ENCODE peak calls at places on chromosomes 2 and 18, in ten cellular contexts. One of them, this sample, is unnamed. For H3K36me3, the result is how much of the 10 kb centered on the place peaks cover.

GRCh38 chr2:86223682-86224560 is 24.7 kb downstream of the MRPL35 start:
- DNase-seq in fibroblast of lung: peak
- DNase-seq in heart right ventricle: no peak
- DNase-seq in naive thymus-derived CD4-positive, alpha-beta T cell: no peak
- DNase-seq in K562: no peak
- DNase-seq in sigmoid colon: peak
- DNase-seq in CD8-positive, alpha-beta T cell: no peak
- DNase-seq in small intestine: no peak
- DNase-seq in CD4-positive, alpha-beta memory T cell: no peak
- DNase-seq in stomach: no peak
- DNase-seq in this sample: no peak

GRCh38 chr2:64350996-64351395 is 103.0 kb upstream of the LGALSL start:
- DNase-seq in fibroblast of lung: no peak
- DNase-seq in heart right ventricle: no peak
- DNase-seq in naive thymus-derived CD4-positive, alpha-beta T cell: no peak
- DNase-seq in K562: no peak
- DNase-seq in sigmoid colon: no peak
- DNase-seq in CD8-positive, alpha-beta T cell: no peak
- DNase-seq in small intestine: no peak
- DNase-seq in CD4-positive, alpha-beta memory T cell: no peak
- DNase-seq in stomach: no peak
- DNase-seq in this sample: no peak

GRCh38 chr2:227033471-227034148 is 130.4 kb downstream of the COL4A4 start:
- DNase-seq in fibroblast of lung: peak
- DNase-seq in heart right ventricle: peak
- DNase-seq in naive thymus-derived CD4-positive, alpha-beta T cell: no peak
- DNase-seq in K562: peak
- DNase-seq in sigmoid colon: peak
- DNase-seq in CD8-positive, alpha-beta T cell: no peak
- DNase-seq in small intestine: peak
- DNase-seq in CD4-positive, alpha-beta memory T cell: no peak
- DNase-seq in stomach: peak
- DNase-seq in this sample: peak

GRCh38 chr2:134668821-134669220 is 50.0 kb downstream of the TMEM163 start:
- DNase-seq in fibroblast of lung: no peak
- DNase-seq in heart right ventricle: no peak
- DNase-seq in naive thymus-derived CD4-positive, alpha-beta T cell: peak
- DNase-seq in K562: no peak
- DNase-seq in sigmoid colon: no peak
- DNase-seq in CD8-positive, alpha-beta T cell: peak
- DNase-seq in small intestine: peak
- DNase-seq in CD4-positive, alpha-beta memory T cell: peak
- DNase-seq in stomach: peak
- DNase-seq in this sample: no peak

GRCh38 chr2:99395589-99396130 is 58.5 kb downstream of the EIF5B start:
- DNase-seq in fibroblast of lung: no peak
- DNase-seq in heart right ventricle: no peak
- DNase-seq in naive thymus-derived CD4-positive, alpha-beta T cell: no peak
- DNase-seq in K562: no peak
- DNase-seq in sigmoid colon: no peak
- DNase-seq in CD8-positive, alpha-beta T cell: no peak
- DNase-seq in small intestine: no peak
- DNase-seq in CD4-positive, alpha-beta memory T cell: no peak
- DNase-seq in stomach: no peak
- DNase-seq in this sample: no peak

GRCh38 chr2:162732946-162733698 is 105.4 kb downstream of the KCNH7 start:
- DNase-seq in fibroblast of lung: no peak
- DNase-seq in heart right ventricle: no peak
- DNase-seq in naive thymus-derived CD4-positive, alpha-beta T cell: no peak
- DNase-seq in K562: no peak
- DNase-seq in sigmoid colon: no peak
- DNase-seq in CD8-positive, alpha-beta T cell: no peak
- DNase-seq in small intestine: peak
- DNase-seq in CD4-positive, alpha-beta memory T cell: no peak
- DNase-seq in stomach: peak
- DNase-seq in this sample: peak

GRCh38 chr2:121297217-121297830 is 12.3 kb upstream of the TFCP2L1 start:
- DNase-seq in fibroblast of lung: peak
- DNase-seq in heart right ventricle: no peak
- DNase-seq in naive thymus-derived CD4-positive, alpha-beta T cell: no peak
- DNase-seq in K562: peak
- DNase-seq in sigmoid colon: no peak
- DNase-seq in CD8-positive, alpha-beta T cell: no peak
- DNase-seq in small intestine: peak
- DNase-seq in CD4-positive, alpha-beta memory T cell: no peak
- DNase-seq in stomach: peak
- DNase-seq in this sample: no peak

GRCh38 chr2:111708478-111708877 is 175.5 kb downstream of the ANAPC1 start:
- DNase-seq in fibroblast of lung: no peak
- DNase-seq in heart right ventricle: no peak
- DNase-seq in naive thymus-derived CD4-positive, alpha-beta T cell: no peak
- DNase-seq in K562: no peak
- DNase-seq in sigmoid colon: no peak
- DNase-seq in CD8-positive, alpha-beta T cell: no peak
- DNase-seq in small intestine: no peak
- DNase-seq in CD4-positive, alpha-beta memory T cell: no peak
- DNase-seq in stomach: no peak
- DNase-seq in this sample: no peak

GRCh38 chr2:236355911-236356310 is 91.7 kb upstream of the ASB18 start:
- DNase-seq in fibroblast of lung: no peak
- DNase-seq in heart right ventricle: no peak
- DNase-seq in naive thymus-derived CD4-positive, alpha-beta T cell: no peak
- DNase-seq in K562: no peak
- DNase-seq in sigmoid colon: no peak
- DNase-seq in CD8-positive, alpha-beta T cell: no peak
- DNase-seq in small intestine: no peak
- DNase-seq in CD4-positive, alpha-beta memory T cell: no peak
- DNase-seq in stomach: no peak
- DNase-seq in this sample: no peak

GRCh38 chr2:228731517-228731916 is 539.6 kb downstream of the PID1 start:
- DNase-seq in fibroblast of lung: peak
- DNase-seq in heart right ventricle: no peak
- DNase-seq in naive thymus-derived CD4-positive, alpha-beta T cell: no peak
- DNase-seq in K562: no peak
- DNase-seq in sigmoid colon: peak
- DNase-seq in CD8-positive, alpha-beta T cell: no peak
- DNase-seq in small intestine: no peak
- DNase-seq in CD4-positive, alpha-beta memory T cell: no peak
- DNase-seq in stomach: no peak
- DNase-seq in this sample: no peak

GRCh38 chr2:127877136-127877535 is 8.6 kb downstream of the AMMECR1L start:
- DNase-seq in fibroblast of lung: no peak
- DNase-seq in heart right ventricle: no peak
- DNase-seq in naive thymus-derived CD4-positive, alpha-beta T cell: no peak
- DNase-seq in K562: no peak
- DNase-seq in sigmoid colon: no peak
- DNase-seq in CD8-positive, alpha-beta T cell: no peak
- DNase-seq in small intestine: no peak
- DNase-seq in CD4-positive, alpha-beta memory T cell: no peak
- DNase-seq in stomach: no peak
- DNase-seq in this sample: no peak

GRCh38 chr18:10420561-10421352 is 33.7 kb upstream of the APCDD1 start:
- DNase-seq in fibroblast of lung: peak
- DNase-seq in heart right ventricle: no peak
- DNase-seq in naive thymus-derived CD4-positive, alpha-beta T cell: no peak
- DNase-seq in K562: no peak
- DNase-seq in sigmoid colon: no peak
- DNase-seq in CD8-positive, alpha-beta T cell: no peak
- DNase-seq in small intestine: no peak
- DNase-seq in CD4-positive, alpha-beta memory T cell: no peak
- DNase-seq in stomach: no peak
- DNase-seq in this sample: no peak

GRCh38 chr18:49584431-49584830 is 22.6 kb downstream of the LIPG start:
- DNase-seq in fibroblast of lung: no peak
- DNase-seq in heart right ventricle: no peak
- DNase-seq in naive thymus-derived CD4-positive, alpha-beta T cell: no peak
- DNase-seq in K562: no peak
- DNase-seq in sigmoid colon: no peak
- DNase-seq in CD8-positive, alpha-beta T cell: no peak
- DNase-seq in small intestine: no peak
- DNase-seq in CD4-positive, alpha-beta memory T cell: no peak
- DNase-seq in stomach: no peak
- DNase-seq in this sample: no peak

GRCh38 chr2:74102516-74102915 is 45.2 kb downstream of the BOLA3 start:
- DNase-seq in fibroblast of lung: no peak
- DNase-seq in heart right ventricle: no peak
- DNase-seq in naive thymus-derived CD4-positive, alpha-beta T cell: no peak
- DNase-seq in K562: no peak
- DNase-seq in sigmoid colon: no peak
- DNase-seq in CD8-positive, alpha-beta T cell: no peak
- DNase-seq in small intestine: no peak
- DNase-seq in CD4-positive, alpha-beta memory T cell: no peak
- DNase-seq in stomach: no peak
- DNase-seq in this sample: no peak
- H3K4me3 ChIP-seq in fibroblast of lung: no peak
- H3K4me3 ChIP-seq in heart right ventricle: no peak
- H3K4me3 ChIP-seq in naive thymus-derived CD4-positive, alpha-beta T cell: no peak
- H3K4me3 ChIP-seq in K562: no peak
- H3K4me3 ChIP-seq in sigmoid colon: no peak
- H3K4me3 ChIP-seq in CD8-positive, alpha-beta T cell: no peak
- H3K4me3 ChIP-seq in small intestine: no peak
- H3K4me3 ChIP-seq in CD4-positive, alpha-beta memory T cell: no peak
- H3K4me3 ChIP-seq in stomach: no peak
- H3K4me3 ChIP-seq in this sample: no peak

GRCh38 chr2:238066218-238066617 is 5.4 kb downstream of the SCLY start:
- DNase-seq in fibroblast of lung: no peak
- DNase-seq in heart right ventricle: no peak
- DNase-seq in naive thymus-derived CD4-positive, alpha-beta T cell: no peak
- DNase-seq in K562: no peak
- DNase-seq in sigmoid colon: no peak
- DNase-seq in CD8-positive, alpha-beta T cell: no peak
- DNase-seq in small intestine: no peak
- DNase-seq in CD4-positive, alpha-beta memory T cell: no peak
- DNase-seq in stomach: no peak
- DNase-seq in this sample: no peak
- H3K36me3 ChIP-seq in fibroblast of lung: under half
- H3K36me3 ChIP-seq in heart right ventricle: half or more
- H3K36me3 ChIP-seq in naive thymus-derived CD4-positive, alpha-beta T cell: under half
- H3K36me3 ChIP-seq in K562: half or more
- H3K36me3 ChIP-seq in sigmoid colon: under half
- H3K36me3 ChIP-seq in CD8-positive, alpha-beta T cell: under half
- H3K36me3 ChIP-seq in small intestine: under half
- H3K36me3 ChIP-seq in CD4-positive, alpha-beta memory T cell: under half
- H3K36me3 ChIP-seq in stomach: under half
- H3K36me3 ChIP-seq in this sample: under half

DNA sequence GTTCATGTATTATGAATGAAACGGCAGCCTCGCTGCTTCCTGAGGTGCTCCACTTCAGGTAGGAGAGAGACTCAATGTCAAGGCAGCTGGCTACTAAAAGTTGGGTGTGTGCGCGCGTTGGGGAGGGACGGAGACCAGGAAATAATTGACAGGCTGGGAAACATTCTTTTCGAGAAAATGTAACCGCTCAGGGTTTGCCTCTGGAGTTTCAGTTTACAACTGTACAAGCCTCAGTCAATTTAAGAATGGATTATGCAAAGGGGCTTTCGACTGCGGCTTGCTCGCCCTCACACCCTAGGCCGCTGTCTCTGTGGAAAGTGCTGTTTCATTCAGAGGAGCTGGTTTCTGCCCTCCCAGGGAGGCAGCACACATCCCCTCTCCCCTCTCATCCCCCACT is 4.4 kb upstream of the SPRED2 start:
- DNase-seq in fibroblast of lung: peak
- DNase-seq in heart right ventricle: no peak
- DNase-seq in naive thymus-derived CD4-positive, alpha-beta T cell: no peak
- DNase-seq in K562: peak
- DNase-seq in sigmoid colon: no peak
- DNase-seq in CD8-positive, alpha-beta T cell: no peak
- DNase-seq in small intestine: no peak
- DNase-seq in CD4-positive, alpha-beta memory T cell: no peak
- DNase-seq in stomach: no peak
- DNase-seq in this sample: peak
- H3K27ac ChIP-seq in fibroblast of lung: peak
- H3K27ac ChIP-seq in heart right ventricle: peak
- H3K27ac ChIP-seq in naive thymus-derived CD4-positive, alpha-beta T cell: no peak
- H3K27ac ChIP-seq in K562: peak
- H3K27ac ChIP-seq in sigmoid colon: peak
- H3K27ac ChIP-seq in CD8-positive, alpha-beta T cell: no peak
- H3K27ac ChIP-seq in small intestine: peak
- H3K27ac ChIP-seq in CD4-positive, alpha-beta memory T cell: no peak
- H3K27ac ChIP-seq in stomach: peak
- H3K27ac ChIP-seq in this sample: peak

GRCh38 chr2:240505946-240506345 is 51.8 kb downstream of the ANKMY1 start:
- DNase-seq in fibroblast of lung: no peak
- DNase-seq in heart right ventricle: no peak
- DNase-seq in naive thymus-derived CD4-positive, alpha-beta T cell: no peak
- DNase-seq in K562: no peak
- DNase-seq in sigmoid colon: peak
- DNase-seq in CD8-positive, alpha-beta T cell: no peak
- DNase-seq in small intestine: no peak
- DNase-seq in CD4-positive, alpha-beta memory T cell: no peak
- DNase-seq in stomach: no peak
- DNase-seq in this sample: no peak

GRCh38 chr2:240506406-240507059 is 51.3 kb downstream of the ANKMY1 start:
- DNase-seq in fibroblast of lung: no peak
- DNase-seq in heart right ventricle: no peak
- DNase-seq in naive thymus-derived CD4-positive, alpha-beta T cell: no peak
- DNase-seq in K562: no peak
- DNase-seq in sigmoid colon: no peak
- DNase-seq in CD8-positive, alpha-beta T cell: no peak
- DNase-seq in small intestine: no peak
- DNase-seq in CD4-positive, alpha-beta memory T cell: no peak
- DNase-seq in stomach: peak
- DNase-seq in this sample: no peak

GRCh38 chr2:240507778-240508251 is 50.0 kb downstream of the ANKMY1 start:
- DNase-seq in fibroblast of lung: no peak
- DNase-seq in heart right ventricle: no peak
- DNase-seq in naive thymus-derived CD4-positive, alpha-beta T cell: no peak
- DNase-seq in K562: no peak
- DNase-seq in sigmoid colon: no peak
- DNase-seq in CD8-positive, alpha-beta T cell: no peak
- DNase-seq in small intestine: no peak
- DNase-seq in CD4-positive, alpha-beta memory T cell: no peak
- DNase-seq in stomach: no peak
- DNase-seq in this sample: no peak

GRCh38 chr2:240508832-240509545 is 48.8 kb downstream of the ANKMY1 start:
- DNase-seq in fibroblast of lung: no peak
- DNase-seq in heart right ventricle: no peak
- DNase-seq in naive thymus-derived CD4-positive, alpha-beta T cell: no peak
- DNase-seq in K562: no peak
- DNase-seq in sigmoid colon: no peak
- DNase-seq in CD8-positive, alpha-beta T cell: no peak
- DNase-seq in small intestine: no peak
- DNase-seq in CD4-positive, alpha-beta memory T cell: no peak
- DNase-seq in stomach: no peak
- DNase-seq in this sample: no peak

DNA sequence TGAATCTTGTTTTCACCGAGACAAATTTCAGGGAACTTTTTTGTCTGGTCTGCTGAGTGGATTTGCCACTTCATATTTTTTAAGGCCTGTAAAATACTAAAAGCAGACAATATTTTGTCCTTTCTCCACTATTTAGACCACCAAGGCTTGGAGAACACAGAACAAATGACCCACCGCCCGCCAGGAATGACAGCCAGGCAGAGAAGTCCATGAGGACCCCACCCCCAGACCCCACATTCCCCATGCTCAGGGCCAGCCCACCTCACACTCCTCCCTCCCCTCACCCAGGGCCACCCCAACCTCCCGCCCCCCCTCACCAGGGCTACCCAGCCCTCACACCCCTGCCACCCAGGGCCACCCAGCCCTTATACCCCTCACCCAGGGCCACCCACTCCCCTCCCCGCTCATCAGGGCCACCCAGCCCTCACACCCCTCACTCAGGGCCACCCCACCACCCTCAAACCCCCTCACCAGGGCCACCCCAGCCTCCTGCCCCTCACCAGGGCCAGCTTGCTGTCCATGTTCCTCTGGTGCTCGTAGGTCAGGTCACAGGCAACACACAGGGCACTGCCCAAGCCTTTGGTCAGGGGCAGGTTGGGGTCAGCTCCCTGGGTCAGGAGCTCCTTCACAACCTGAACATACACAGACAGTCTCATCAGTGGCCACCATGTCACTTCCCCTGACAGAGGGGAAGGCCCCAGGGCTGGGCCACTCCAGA is 50.6 kb downstream of the ANKMY1 start:
- DNase-seq in fibroblast of lung: no peak
- DNase-seq in heart right ventricle: no peak
- DNase-seq in naive thymus-derived CD4-positive, alpha-beta T cell: no peak
- DNase-seq in K562: no peak
- DNase-seq in sigmoid colon: no peak
- DNase-seq in CD8-positive, alpha-beta T cell: no peak
- DNase-seq in small intestine: no peak
- DNase-seq in CD4-positive, alpha-beta memory T cell: no peak
- DNase-seq in stomach: no peak
- DNase-seq in this sample: no peak
- H3K4me3 ChIP-seq in fibroblast of lung: no peak
- H3K4me3 ChIP-seq in heart right ventricle: no peak
- H3K4me3 ChIP-seq in naive thymus-derived CD4-positive, alpha-beta T cell: no peak
- H3K4me3 ChIP-seq in K562: no peak
- H3K4me3 ChIP-seq in sigmoid colon: no peak
- H3K4me3 ChIP-seq in CD8-positive, alpha-beta T cell: no peak
- H3K4me3 ChIP-seq in small intestine: no peak
- H3K4me3 ChIP-seq in CD4-positive, alpha-beta memory T cell: no peak
- H3K4me3 ChIP-seq in stomach: no peak
- H3K4me3 ChIP-seq in this sample: no peak